ENCODE peak calls at places on chromosomes 11 and 22, in five cellular contexts. G is body of pancreas, V is IMR-90, P is Panc1, Q is neural progenitor cell. T is an unnamed sample. For H3K36me3, the result is how much of the 10 kb centered on the place peaks cover.

GRCh38 chr11:32087602-32088001 is 3.3 kb upstream of the RCN1 start:
- DNase-seq in P (no peak), Q (no peak), G (no peak), V (peak), T (no peak)

GRCh38 chr11:107172996-107173395 is 154.7 kb upstream of the GUCY1A2 start:
- DNase-seq in Q (no peak), G (no peak), V (no peak), P (no peak), T (no peak)

GRCh38 chr11:64141081-64141783 is 24.7 kb downstream of the MACROD1 start:
- DNase-seq in Q (no peak), G (no peak), P (no peak), V (no peak), T (no peak)

GRCh38 chr11:2076441-2076840 is 62.7 kb downstream of the IGF2 start:
- DNase-seq in G (no peak), V (no peak), Q (no peak), P (no peak), T (no peak)

GRCh38 chr11:60169264-60169915 is 13.5 kb downstream of the MS4A6A start:
- DNase-seq in P (peak), V (no peak), G (peak), Q (peak), T (peak)

GRCh38 chr11:16001899-16002426 is 354.4 kb downstream of the SOX6 start:
- DNase-seq in P (no peak), Q (peak), G (peak), V (peak), T (peak)

GRCh38 chr11:28366549-28367341 is 258.6 kb downstream of the METTL15 start:
- DNase-seq in G (no peak), P (no peak), V (peak), Q (no peak), T (no peak)

GRCh38 chr22:11627436-11627797 is 3900.6 kb upstream of the OR11H1 start:
- DNase-seq in G (no peak), Q (no peak), V (no peak), P (no peak), T (no peak)

GRCh38 chr11:9280655-9281301 is 15.6 kb upstream of the DENND5A start:
- DNase-seq in Q (no peak), P (no peak), V (peak), G (peak), T (no peak)

GRCh38 chr11:76808996-76809395 is 25.8 kb downstream of the TSKU start:
- DNase-seq in Q (no peak), V (no peak), G (no peak), P (no peak), T (no peak)

GRCh38 chr11:2518112-2518982 is 73.5 kb downstream of the KCNQ1 start:
- DNase-seq in Q (peak), G (peak), V (no peak), P (no peak), T (peak)

GRCh38 chr22:30210235-30210831 is 36.2 kb downstream of the LIF start:
- DNase-seq in G (peak), V (peak), P (no peak), Q (peak), T (no peak)

GRCh38 chr22:37240941-37241320 is 3.1 kb downstream of the RAC2 start:
- DNase-seq in Q (no peak), P (no peak), G (no peak), V (no peak), T (no peak)
- H3K4me3 ChIP-seq in Q (no peak), P (no peak), G (no peak), V (no peak), T (no peak)

DNA sequence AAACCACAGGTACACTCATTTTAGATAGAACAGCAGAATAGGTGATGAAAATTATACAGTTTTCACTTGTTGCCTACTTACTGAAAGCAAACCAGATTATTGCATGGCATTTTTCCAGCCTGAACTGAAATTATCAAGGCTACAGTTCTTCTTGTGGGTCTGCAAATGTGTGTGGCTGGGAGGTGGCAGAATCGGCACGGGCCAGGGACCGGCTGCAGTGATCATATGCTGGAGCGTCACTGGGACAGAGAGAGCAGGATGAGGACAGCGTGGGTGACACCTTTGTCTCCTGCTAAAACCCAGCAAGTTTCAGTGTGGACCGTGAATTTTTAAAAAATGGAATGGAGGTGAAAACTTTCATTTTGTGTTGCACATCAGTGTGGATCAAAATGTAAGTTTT is 59.3 kb upstream of the PITPNB start:
- DNase-seq in G (no peak), P (no peak), Q (no peak), V (no peak), T (no peak)
- TF ChIP-seq CTCF in G (no peak), P (no peak), Q (no peak), V (no peak), T (no peak)

GRCh38 chr11:116857316-116857715 is 19.9 kb upstream of the APOA1 start:
- DNase-seq in Q (no peak), V (peak), P (no peak), G (no peak), T (no peak)
- H3K36me3 ChIP-seq in Q (under half), V (under half), P (under half), G (under half), T (half or more)

GRCh38 chr22:20156042-20156389 is 5.2 kb upstream of the CCDC188 start:
- DNase-seq in P (no peak), G (no peak), V (no peak), Q (no peak), T (no peak)
- H3K4me3 ChIP-seq in P (no peak), G (no peak), V (no peak), Q (no peak), T (no peak)

GRCh38 chr11:57458410-57459111 is 1.8 kb upstream of the RTN4RL2 start:
- DNase-seq in V (peak), Q (peak), P (no peak), G (peak), T (peak)

GRCh38 chr11:57456960-57457642 is 3.2 kb upstream of the RTN4RL2 start:
- DNase-seq in G (peak), P (peak), Q (peak), V (peak), T (peak)

GRCh38 chr11:57458060-57458409 is 2.3 kb upstream of the RTN4RL2 start:
- DNase-seq in P (no peak), G (no peak), Q (no peak), V (no peak), T (no peak)

GRCh38 chr11:57459112-57460016 is 964 bp upstream of the RTN4RL2 start:
- DNase-seq in P (no peak), G (no peak), V (peak), Q (peak), T (no peak)

DNA sequence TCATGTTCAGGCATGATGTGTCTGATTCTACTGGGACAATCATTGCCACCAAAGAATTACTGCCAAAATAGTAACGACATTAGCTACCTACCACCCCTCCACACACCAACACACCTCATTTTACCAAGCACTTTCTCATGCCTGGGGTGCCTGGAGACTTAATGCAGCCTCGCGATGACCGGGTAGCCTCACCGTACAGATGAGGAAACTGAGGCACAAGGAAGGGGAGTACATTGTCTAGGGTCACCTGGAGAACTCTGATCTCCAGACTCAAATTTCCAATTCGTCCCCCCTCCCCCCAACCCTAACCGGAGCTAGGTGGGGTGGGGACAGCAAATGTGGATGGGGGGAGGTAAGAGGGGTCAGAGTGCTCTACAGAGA is 2.7 kb upstream of the RTN4RL2 start:
- DNase-seq in P (no peak), V (no peak), Q (no peak), G (no peak), T (no peak)
- TF ChIP-seq CTCF in P (no peak), V (no peak), Q (no peak), G (no peak), T (no peak)

DNA sequence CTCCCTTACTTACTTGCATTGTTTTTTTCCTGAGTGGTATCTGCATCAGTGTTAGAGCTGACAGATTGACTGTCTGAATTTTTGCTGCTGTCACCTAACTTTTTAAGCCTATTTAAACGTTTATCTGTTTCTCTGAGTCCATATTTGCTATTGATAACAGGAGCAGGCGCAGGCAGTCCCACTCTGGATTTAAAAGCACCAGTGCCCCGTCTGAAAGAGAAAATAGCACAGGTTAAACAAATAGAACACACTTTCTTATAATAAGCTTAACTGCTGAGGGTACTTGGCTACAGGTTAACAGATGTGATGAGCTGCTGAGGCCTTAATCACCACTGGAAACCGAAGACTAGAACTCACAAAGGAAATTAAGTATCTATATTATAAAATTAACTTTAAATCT is 45.8 kb upstream of the CHKA start:
- DNase-seq in V (no peak), Q (no peak), G (no peak), P (no peak), T (no peak)
- H3K36me3 ChIP-seq in V (under half), Q (under half), G (under half), P (under half), T (half or more)

DNA sequence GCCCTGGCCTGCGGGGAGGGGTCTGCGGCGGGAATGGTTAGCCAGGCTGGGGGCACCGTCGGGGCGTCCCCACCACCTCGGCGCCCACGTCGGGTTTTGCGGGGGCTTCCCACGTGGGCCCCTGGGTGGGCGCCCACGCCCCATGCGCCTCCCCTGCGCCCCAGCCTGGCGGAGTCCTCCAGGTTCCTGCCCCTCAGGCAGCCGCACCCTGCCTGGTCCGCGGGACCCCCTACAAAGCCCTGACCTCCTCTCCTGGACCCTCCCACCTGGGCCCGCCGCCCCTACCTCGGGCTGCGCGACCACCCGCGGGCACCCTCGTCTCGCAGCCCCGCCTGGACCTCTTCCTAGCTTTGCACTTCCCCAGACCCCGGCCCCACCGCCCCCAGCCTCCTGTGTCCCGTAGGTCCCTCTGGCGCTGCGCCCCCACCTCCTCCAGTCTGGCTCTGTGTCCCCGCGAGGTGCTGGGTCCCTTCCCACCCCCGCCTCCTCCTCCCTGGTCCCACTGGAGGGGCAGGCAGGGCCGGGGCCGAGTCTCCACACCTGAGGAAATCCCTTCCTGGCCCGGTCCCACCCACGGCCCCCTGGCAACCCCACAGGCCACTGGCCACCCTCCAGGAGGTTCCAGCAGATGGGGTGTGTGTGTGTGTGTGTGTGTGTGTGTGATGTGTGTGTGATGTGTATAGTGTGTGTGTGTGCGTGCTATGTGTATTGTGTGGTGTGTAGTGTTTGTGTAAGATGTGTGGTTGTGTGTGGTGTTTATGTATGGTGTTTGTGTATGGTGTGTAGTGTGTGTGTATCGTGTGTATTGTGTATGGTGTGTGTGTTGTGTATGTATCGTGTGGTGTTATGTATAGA is 11.8 kb downstream of the PIM3 start:
- DNase-seq in P (no peak), Q (no peak), G (peak), V (no peak), T (no peak)
- H3K4me3 ChIP-seq in P (no peak), Q (no peak), G (no peak), V (no peak), T (no peak)

GRCh38 chr11:57324154-57324885 is 432 bp downstream of the TNKS1BP1 start:
- DNase-seq in G (peak), Q (peak), P (no peak), V (peak), T (peak)

GRCh38 chr11:57324886-57325734 is at the start of gene TNKS1BP1:
- DNase-seq in V (peak), G (peak), P (no peak), Q (peak), T (peak)

GRCh38 chr11:57323503-57324153 is 1.1 kb downstream of the TNKS1BP1 start:
- DNase-seq in Q (no peak), P (no peak), G (no peak), V (peak), T (no peak)

GRCh38 chr11:57327721-57328120 is 3.0 kb upstream of the TNKS1BP1 start:
- DNase-seq in G (no peak), V (no peak), P (no peak), Q (no peak), T (no peak)

DNA sequence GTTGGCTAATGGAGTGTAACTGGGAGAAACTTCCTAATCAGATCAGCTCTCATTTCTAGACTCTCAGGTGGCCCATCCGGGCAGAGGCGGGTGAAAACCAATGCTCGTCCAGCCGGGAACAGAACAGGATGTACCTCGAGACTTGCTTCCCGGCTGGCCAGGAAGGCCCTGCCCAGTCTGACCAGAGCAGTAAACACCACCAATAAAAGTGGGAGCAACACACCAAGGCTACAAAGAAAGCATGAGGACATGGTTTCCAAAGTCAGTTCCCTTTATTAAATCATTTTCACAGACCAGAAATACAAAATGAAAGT is 940 bp upstream of the TNKS1BP1 start:
- DNase-seq in V (no peak), P (no peak), Q (no peak), G (peak), T (no peak)
- TF ChIP-seq CTCF in V (no peak), P (no peak), Q (no peak), G (no peak), T (no peak)

DNA sequence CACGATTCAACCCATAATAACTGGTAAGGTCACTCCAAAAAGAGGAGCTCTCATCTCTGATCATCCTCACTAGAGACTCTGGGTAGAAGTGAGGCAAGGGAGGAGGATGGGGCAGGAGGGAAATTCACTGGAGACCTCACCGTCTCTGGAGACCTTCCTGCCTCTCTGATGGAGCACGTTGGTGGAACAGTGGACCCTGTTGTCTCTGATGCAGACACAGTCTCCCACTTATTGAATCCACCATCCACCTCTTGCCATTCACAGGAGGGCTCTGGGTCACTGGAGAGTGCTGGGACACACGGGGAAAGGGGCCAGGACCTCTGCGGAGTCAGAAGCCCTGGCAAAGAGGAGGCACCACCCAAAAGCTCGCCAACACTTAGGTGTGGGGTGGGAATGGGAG is 137.6 kb upstream of the SEZ6L start:
- DNase-seq in V (no peak), Q (no peak), P (no peak), G (no peak), T (no peak)
- H3K36me3 ChIP-seq in V (under half), Q (under half), P (under half), G (under half), T (under half)